ENCODE peak calls at places on chromosomes 1 and 21, in six cellular contexts. One of them, this sample, is unnamed.

GRCh38 chr1:234659538-234659937 is 49.6 kb upstream of the IRF2BP2 start:
- DNase-seq in IMR-90: peak
- DNase-seq in kidney: no peak
- DNase-seq in Peyer's patch: no peak
- DNase-seq in cardiac muscle cell: peak
- DNase-seq in HCT116: peak
- DNase-seq in this sample: peak

GRCh38 chr1:218942421-218942820 is 231.3 kb upstream of the LYPLAL1 start:
- DNase-seq in IMR-90: no peak
- DNase-seq in kidney: no peak
- DNase-seq in Peyer's patch: no peak
- DNase-seq in cardiac muscle cell: no peak
- DNase-seq in HCT116: no peak
- DNase-seq in this sample: no peak

GRCh38 chr1:119285482-119285881 is 83.1 kb upstream of the HAO2 start:
- DNase-seq in IMR-90: peak
- DNase-seq in kidney: no peak
- DNase-seq in Peyer's patch: no peak
- DNase-seq in cardiac muscle cell: peak
- DNase-seq in HCT116: no peak
- DNase-seq in this sample: no peak

GRCh38 chr1:31843506-31843905 is 27.7 kb upstream of the SPOCD1 start:
- DNase-seq in IMR-90: peak
- DNase-seq in kidney: no peak
- DNase-seq in Peyer's patch: no peak
- DNase-seq in cardiac muscle cell: peak
- DNase-seq in HCT116: peak
- DNase-seq in this sample: no peak

GRCh38 chr1:169892819-169893644 is 664 bp downstream of the SCYL3 start:
- DNase-seq in IMR-90: peak
- DNase-seq in kidney: peak
- DNase-seq in Peyer's patch: peak
- DNase-seq in cardiac muscle cell: peak
- DNase-seq in HCT116: no peak
- DNase-seq in this sample: no peak

GRCh38 chr21:31564439-31564838 is 95.1 kb upstream of the SOD1 start:
- DNase-seq in IMR-90: no peak
- DNase-seq in kidney: no peak
- DNase-seq in Peyer's patch: no peak
- DNase-seq in cardiac muscle cell: no peak
- DNase-seq in HCT116: no peak
- DNase-seq in this sample: no peak

GRCh38 chr1:55694297-55694696 is 479.1 kb upstream of the USP24 start:
- DNase-seq in IMR-90: peak
- DNase-seq in kidney: no peak
- DNase-seq in Peyer's patch: no peak
- DNase-seq in cardiac muscle cell: no peak
- DNase-seq in HCT116: no peak
- DNase-seq in this sample: no peak

GRCh38 chr1:30990594-30990993 is 74.9 kb downstream of the PUM1 start:
- DNase-seq in IMR-90: peak
- DNase-seq in kidney: no peak
- DNase-seq in Peyer's patch: no peak
- DNase-seq in cardiac muscle cell: peak
- DNase-seq in HCT116: no peak
- DNase-seq in this sample: no peak

GRCh38 chr21:31141389-31142021 is 103.2 kb upstream of the KRTAP19-8 start:
- DNase-seq in IMR-90: no peak
- DNase-seq in kidney: no peak
- DNase-seq in Peyer's patch: no peak
- DNase-seq in cardiac muscle cell: no peak
- DNase-seq in HCT116: no peak
- DNase-seq in this sample: no peak

GRCh38 chr1:83632906-83633305 is 366.0 kb downstream of the TTLL7 start:
- DNase-seq in IMR-90: no peak
- DNase-seq in kidney: no peak
- DNase-seq in Peyer's patch: no peak
- DNase-seq in cardiac muscle cell: no peak
- DNase-seq in HCT116: no peak
- DNase-seq in this sample: no peak

GRCh38 chr21:45990741-45991605 is 9.4 kb downstream of the COL6A1 start:
- DNase-seq in IMR-90: no peak
- DNase-seq in kidney: peak
- DNase-seq in Peyer's patch: no peak
- DNase-seq in cardiac muscle cell: no peak
- DNase-seq in HCT116: no peak
- DNase-seq in this sample: no peak

GRCh38 chr1:175885247-175885646 is 141.9 kb upstream of the TNR start:
- DNase-seq in IMR-90: peak
- DNase-seq in kidney: no peak
- DNase-seq in Peyer's patch: no peak
- DNase-seq in cardiac muscle cell: peak
- DNase-seq in HCT116: no peak
- DNase-seq in this sample: no peak

GRCh38 chr1:205392650-205393049 is 29.2 kb downstream of the LEMD1 start:
- DNase-seq in IMR-90: no peak
- DNase-seq in kidney: no peak
- DNase-seq in Peyer's patch: no peak
- DNase-seq in cardiac muscle cell: no peak
- DNase-seq in HCT116: no peak
- DNase-seq in this sample: no peak

GRCh38 chr1:89898150-89898549 is 77.3 kb downstream of the LRRC8D start:
- DNase-seq in IMR-90: no peak
- DNase-seq in kidney: no peak
- DNase-seq in Peyer's patch: no peak
- DNase-seq in cardiac muscle cell: no peak
- DNase-seq in HCT116: no peak
- DNase-seq in this sample: no peak

GRCh38 chr1:109762821-109763645 is 690 bp downstream of the EPS8L3 start:
- DNase-seq in IMR-90: peak
- DNase-seq in kidney: peak
- DNase-seq in Peyer's patch: peak
- DNase-seq in cardiac muscle cell: peak
- DNase-seq in HCT116: no peak
- DNase-seq in this sample: peak

GRCh38 chr21:45607021-45607921 is 36.3 kb upstream of the PCBP3 start:
- DNase-seq in IMR-90: peak
- DNase-seq in kidney: peak
- DNase-seq in Peyer's patch: peak
- DNase-seq in cardiac muscle cell: peak
- DNase-seq in HCT116: no peak
- DNase-seq in this sample: no peak

GRCh38 chr1:153336650-153337049 is 12.0 kb downstream of the PGLYRP4 start:
- DNase-seq in IMR-90: no peak
- DNase-seq in kidney: no peak
- DNase-seq in Peyer's patch: no peak
- DNase-seq in cardiac muscle cell: no peak
- DNase-seq in HCT116: no peak
- DNase-seq in this sample: no peak

GRCh38 chr1:230287674-230288315 is 138.3 kb downstream of the PGBD5 start:
- DNase-seq in IMR-90: no peak
- DNase-seq in kidney: peak
- DNase-seq in Peyer's patch: no peak
- DNase-seq in cardiac muscle cell: no peak
- DNase-seq in HCT116: no peak
- DNase-seq in this sample: no peak

GRCh38 chr1:156157506-156157905 is 4.1 kb downstream of the SEMA4A start:
- DNase-seq in IMR-90: no peak
- DNase-seq in kidney: no peak
- DNase-seq in Peyer's patch: no peak
- DNase-seq in cardiac muscle cell: no peak
- DNase-seq in HCT116: no peak
- DNase-seq in this sample: no peak

GRCh38 chr21:32413697-32414578 is 1.4 kb downstream of the EVA1C start:
- DNase-seq in IMR-90: no peak
- DNase-seq in kidney: no peak
- DNase-seq in Peyer's patch: no peak
- DNase-seq in cardiac muscle cell: peak
- DNase-seq in HCT116: no peak
- DNase-seq in this sample: no peak

GRCh38 chr1:110384581-110385321 is 6.1 kb downstream of the SLC16A4 start:
- DNase-seq in IMR-90: no peak
- DNase-seq in kidney: no peak
- DNase-seq in Peyer's patch: peak
- DNase-seq in cardiac muscle cell: no peak
- DNase-seq in HCT116: no peak
- DNase-seq in this sample: no peak

GRCh38 chr1:172343246-172344099 is 77.0 kb upstream of the C1orf105 start:
- DNase-seq in IMR-90: peak
- DNase-seq in kidney: no peak
- DNase-seq in Peyer's patch: no peak
- DNase-seq in cardiac muscle cell: peak
- DNase-seq in HCT116: no peak
- DNase-seq in this sample: no peak

GRCh38 chr1:84598846-84599741 is 24.9 kb upstream of the CTBS start:
- DNase-seq in IMR-90: peak
- DNase-seq in kidney: no peak
- DNase-seq in Peyer's patch: no peak
- DNase-seq in cardiac muscle cell: peak
- DNase-seq in HCT116: peak
- DNase-seq in this sample: no peak

GRCh38 chr1:116906812-116907211 is 2.9 kb upstream of the PTGFRN start:
- DNase-seq in IMR-90: no peak
- DNase-seq in kidney: no peak
- DNase-seq in Peyer's patch: no peak
- DNase-seq in cardiac muscle cell: no peak
- DNase-seq in HCT116: no peak
- DNase-seq in this sample: no peak

GRCh38 chr1:1162597-1163537 is 10.8 kb upstream of the TTLL10 start:
- DNase-seq in IMR-90: no peak
- DNase-seq in kidney: peak
- DNase-seq in Peyer's patch: no peak
- DNase-seq in cardiac muscle cell: no peak
- DNase-seq in HCT116: peak
- DNase-seq in this sample: no peak

GRCh38 chr1:9101510-9102146 is 27.3 kb downstream of the GPR157 start:
- DNase-seq in IMR-90: peak
- DNase-seq in kidney: peak
- DNase-seq in Peyer's patch: peak
- DNase-seq in cardiac muscle cell: peak
- DNase-seq in HCT116: peak
- DNase-seq in this sample: peak

GRCh38 chr1:170126691-170127090 is 19.1 kb upstream of the NTMT2 start:
- DNase-seq in IMR-90: peak
- DNase-seq in kidney: no peak
- DNase-seq in Peyer's patch: no peak
- DNase-seq in cardiac muscle cell: peak
- DNase-seq in HCT116: no peak
- DNase-seq in this sample: no peak

GRCh38 chr1:206737729-206738222 is 32.8 kb upstream of the IL19 start:
- DNase-seq in IMR-90: no peak
- DNase-seq in kidney: no peak
- DNase-seq in Peyer's patch: no peak
- DNase-seq in cardiac muscle cell: peak
- DNase-seq in HCT116: no peak
- DNase-seq in this sample: no peak

GRCh38 chr1:39409055-39409816 is 82.2 kb upstream of the BMP8A start:
- DNase-seq in IMR-90: peak
- DNase-seq in kidney: peak
- DNase-seq in Peyer's patch: peak
- DNase-seq in cardiac muscle cell: peak
- DNase-seq in HCT116: no peak
- DNase-seq in this sample: peak

GRCh38 chr1:112956503-112957132 is 622 bp upstream of the SLC16A1 start:
- DNase-seq in IMR-90: no peak
- DNase-seq in kidney: peak
- DNase-seq in Peyer's patch: peak
- DNase-seq in cardiac muscle cell: no peak
- DNase-seq in HCT116: no peak
- DNase-seq in this sample: peak

GRCh38 chr1:93061895-93062792 is 16.9 kb upstream of the MTF2 start:
- DNase-seq in IMR-90: peak
- DNase-seq in kidney: no peak
- DNase-seq in Peyer's patch: peak
- DNase-seq in cardiac muscle cell: peak
- DNase-seq in HCT116: peak
- DNase-seq in this sample: no peak
- TF ChIP-seq CTCF in IMR-90: peak
- TF ChIP-seq CTCF in kidney: peak
- TF ChIP-seq CTCF in Peyer's patch: peak
- TF ChIP-seq CTCF in cardiac muscle cell: peak
- TF ChIP-seq CTCF in HCT116: peak
- TF ChIP-seq CTCF in this sample: peak

GRCh38 chr1:145730900-145731299 is 11.6 kb downstream of the CD160 start:
- DNase-seq in IMR-90: no peak
- DNase-seq in kidney: no peak
- DNase-seq in Peyer's patch: no peak
- DNase-seq in cardiac muscle cell: no peak
- DNase-seq in HCT116: no peak
- DNase-seq in this sample: no peak
- TF ChIP-seq CTCF in IMR-90: no peak
- TF ChIP-seq CTCF in kidney: no peak
- TF ChIP-seq CTCF in Peyer's patch: no peak
- TF ChIP-seq CTCF in cardiac muscle cell: no peak
- TF ChIP-seq CTCF in HCT116: peak
- TF ChIP-seq CTCF in this sample: no peak

DNA sequence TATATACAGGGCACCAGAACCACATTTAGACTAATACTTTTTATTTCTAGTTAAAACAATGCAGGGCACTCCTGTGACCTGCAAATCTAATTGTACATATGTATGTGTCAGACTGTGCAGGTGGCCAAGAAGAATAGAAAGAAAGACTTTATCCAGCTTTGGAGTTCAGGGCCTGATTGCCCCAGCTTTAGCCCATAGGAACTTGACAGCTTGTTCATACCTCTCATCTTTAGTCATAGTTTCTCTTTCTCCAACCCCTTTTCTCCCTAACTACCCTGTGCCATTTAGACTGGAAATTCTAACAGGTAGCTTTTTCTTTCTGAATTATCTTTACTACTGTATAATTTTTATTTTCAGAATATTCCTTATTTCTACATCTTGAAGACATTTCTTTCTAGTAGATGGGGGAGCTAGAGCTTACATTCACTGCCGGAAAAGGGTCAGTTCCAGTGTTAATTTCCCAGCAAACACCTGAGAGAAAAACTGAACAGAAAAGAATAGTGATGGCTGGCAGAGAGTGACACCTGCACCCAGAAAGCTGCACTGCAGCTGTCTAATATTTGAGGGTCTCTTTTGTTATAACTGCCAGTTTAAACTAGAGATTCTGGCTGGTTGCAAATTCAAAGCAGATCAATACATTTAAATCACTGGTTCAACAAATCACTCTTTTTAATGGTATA is 8.4 kb downstream of the YBX1 start:
- DNase-seq in IMR-90: peak
- DNase-seq in kidney: no peak
- DNase-seq in Peyer's patch: no peak
- DNase-seq in cardiac muscle cell: peak
- DNase-seq in HCT116: no peak
- DNase-seq in this sample: no peak
- TF ChIP-seq CTCF in IMR-90: peak
- TF ChIP-seq CTCF in kidney: no peak
- TF ChIP-seq CTCF in Peyer's patch: peak
- TF ChIP-seq CTCF in cardiac muscle cell: no peak
- TF ChIP-seq CTCF in HCT116: no peak
- TF ChIP-seq CTCF in this sample: no peak

DNA sequence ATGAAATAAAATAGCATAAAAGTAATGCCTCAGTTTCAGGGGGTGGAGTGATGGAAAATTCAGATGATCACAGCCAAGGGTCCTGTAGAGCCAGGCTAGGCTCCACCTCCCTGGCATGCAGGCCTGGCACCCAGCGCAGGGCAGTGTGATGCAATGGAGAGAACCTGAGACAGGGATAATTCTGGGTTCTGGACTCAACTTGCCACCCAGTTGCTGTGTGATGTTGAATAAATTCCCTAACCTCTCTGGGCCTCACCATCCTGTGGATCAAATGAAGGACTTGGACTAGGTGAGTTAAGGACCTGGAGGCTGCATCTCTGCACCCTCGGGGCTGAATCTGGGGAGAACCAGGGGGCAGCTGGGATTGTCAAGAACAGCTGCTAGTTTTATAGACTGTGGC is 17.0 kb downstream of the PADI2 start:
- DNase-seq in IMR-90: no peak
- DNase-seq in kidney: no peak
- DNase-seq in Peyer's patch: no peak
- DNase-seq in cardiac muscle cell: no peak
- DNase-seq in HCT116: no peak
- DNase-seq in this sample: no peak
- TF ChIP-seq CTCF in IMR-90: no peak
- TF ChIP-seq CTCF in kidney: no peak
- TF ChIP-seq CTCF in Peyer's patch: no peak
- TF ChIP-seq CTCF in cardiac muscle cell: no peak
- TF ChIP-seq CTCF in HCT116: no peak
- TF ChIP-seq CTCF in this sample: no peak